ENCODE peak calls at places on chromosomes 12 and 14, in eight cellular contexts. W is upper lobe of right lung, N is ovary, Y is thoracic aorta, L is GM13977, Q is choroid plexus epithelial cell, D is Peyer's patch, H is endothelial cell of umbilical vein. A is an unnamed sample.

GRCh38 chr12:42270596-42270995 is 32.5 kb upstream of the YAF2 start:
- DNase-seq in H (peak; percentile 12), Q (no peak), N (no peak), Y (no peak), L (no peak), W (no peak), D (no peak), A (no peak)

GRCh38 chr14:98984719-98985041 is 287.3 kb downstream of the BCL11B start:
- DNase-seq in W (no peak), Q (no peak), H (no peak), D (peak; percentile 84), Y (no peak), N (no peak), L (no peak), A (no peak)

GRCh38 chr12:115922952-115923564 is 354.4 kb downstream of the MED13L start:
- DNase-seq in H (no peak), N (no peak), Y (no peak), W (no peak), D (no peak), Q (peak; percentile 21), L (peak; percentile 48), A (no peak)

GRCh38 chr12:114682920-114683708 is 861 bp downstream of the TBX3 start:
- DNase-seq in N (peak; percentile 34), Q (peak; percentile 47), Y (no peak), W (no peak), H (peak; percentile 17), L (no peak), D (no peak), A (no peak)

GRCh38 chr14:94288610-94289465 is 4.2 kb downstream of the SERPINA10 start:
- DNase-seq in N (no peak), Q (no peak), D (no peak), Y (no peak), W (no peak), L (no peak), H (no peak), A (no peak)

GRCh38 chr12:132432721-132433577 is 57.0 kb upstream of the FBRSL1 start:
- DNase-seq in W (no peak), H (no peak), Y (no peak), L (no peak), Q (peak; percentile 58), N (peak; percentile 55), D (no peak), A (no peak)

GRCh38 chr12:106303202-106303820 is 778 bp downstream of the TCP11L2 start:
- DNase-seq in Q (peak; percentile 85), H (peak; percentile 94), D (peak; percentile 94), Y (peak; percentile 74), N (peak; percentile 82), L (peak; percentile 52), W (peak; percentile 93), A (peak; percentile 93)

GRCh38 chr12:57341275-57341990 is 89.4 kb downstream of the R3HDM2 start:
- DNase-seq in N (no peak), W (no peak), Y (no peak), Q (peak; percentile 77), H (no peak), D (no peak), L (no peak), A (no peak)

GRCh38 chr14:75371297-75371696 is 56.5 kb upstream of the JDP2 start:
- DNase-seq in Y (no peak), Q (no peak), N (no peak), H (no peak), W (no peak), L (no peak), D (no peak), A (no peak)

GRCh38 chr12:109153711-109154434 is 37.5 kb downstream of the ACACB start:
- DNase-seq in H (peak; percentile 28), N (no peak), Y (no peak), L (no peak), D (no peak), W (no peak), Q (no peak), A (no peak)

GRCh38 chr12:125194999-125195398 is 129.8 kb downstream of the AACS start:
- DNase-seq in L (no peak), Q (no peak), N (no peak), D (no peak), H (no peak), W (no peak), Y (no peak), A (no peak)

GRCh38 chr14:104364830-104365229 is 214.7 kb upstream of the C14orf180 start:
- DNase-seq in H (no peak), Y (no peak), L (no peak), W (peak; percentile 42), N (no peak), D (no peak), Q (no peak), A (no peak)

DNA sequence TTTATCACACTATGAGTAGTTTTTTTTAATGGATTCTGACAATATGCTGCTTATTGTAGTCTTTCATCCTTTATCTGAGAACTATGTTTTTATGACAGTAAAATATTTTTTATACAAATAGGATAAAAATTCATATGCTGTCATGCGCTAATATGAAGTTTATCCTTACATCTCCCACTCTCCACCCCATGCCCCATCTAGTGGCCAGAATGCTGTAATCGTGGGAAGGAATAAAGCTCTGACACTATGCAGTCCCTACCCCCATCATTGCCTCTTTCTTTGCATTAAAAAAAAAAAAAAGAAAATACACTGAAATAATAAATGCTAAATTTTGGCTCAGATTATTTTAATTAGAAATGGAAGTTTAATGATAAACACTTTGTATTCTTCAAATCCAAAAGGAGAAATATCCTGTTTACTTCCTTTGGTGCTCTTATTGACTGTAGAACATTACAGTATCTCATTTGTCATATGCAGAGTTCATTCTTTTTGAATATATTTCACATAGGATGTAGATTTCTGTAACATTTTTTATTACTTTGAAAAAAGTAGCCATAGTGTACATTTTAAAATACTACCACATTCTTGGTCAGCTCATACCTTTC is 145.9 kb upstream of the SLCO1C1 start:
- DNase-seq in N (no peak), Y (no peak), L (no peak), W (no peak), Q (peak; percentile 88), H (peak; percentile 80), D (peak; percentile 56), A (no peak)
- TF ChIP-seq CTCF in N (peak; percentile 48), Y (peak; percentile 49), L (peak; percentile 27), W (peak; percentile 50), Q (peak; percentile 94), H (peak; percentile 58), D (peak; percentile 17), A (no peak)

GRCh38 chr14:58960945-58961731 is 227.3 kb upstream of the DAAM1 start:
- DNase-seq in W (no peak), D (no peak), H (no peak), N (no peak), Q (no peak), Y (no peak), L (no peak), A (no peak)

GRCh38 chr14:58965601-58966000 is 222.9 kb upstream of the DAAM1 start:
- DNase-seq in H (no peak), N (no peak), W (no peak), Y (no peak), D (no peak), L (no peak), Q (no peak), A (no peak)

GRCh38 chr14:58963873-58964597 is 224.4 kb upstream of the DAAM1 start:
- DNase-seq in Y (no peak), W (no peak), L (no peak), N (no peak), Q (no peak), H (no peak), D (no peak), A (no peak)

GRCh38 chr14:58966991-58967390 is 221.5 kb upstream of the DAAM1 start:
- DNase-seq in N (no peak), H (no peak), Q (peak; percentile 20), Y (no peak), L (no peak), W (no peak), D (no peak), A (no peak)

GRCh38 chr14:58964598-58964928 is 223.9 kb upstream of the DAAM1 start:
- DNase-seq in N (no peak), D (no peak), Y (no peak), L (no peak), W (no peak), Q (no peak), H (no peak), A (no peak)
- TF ChIP-seq CTCF in N (no peak), D (no peak), Y (no peak), L (no peak), W (no peak), Q (no peak), H (no peak), A (no peak)

GRCh38 chr14:95349241-95349640 is 29.5 kb upstream of the CLMN start:
- DNase-seq in D (no peak), L (no peak), N (no peak), Q (no peak), Y (no peak), W (no peak), H (no peak), A (no peak)

GRCh38 chr14:95346266-95346665 is 26.6 kb upstream of the CLMN start:
- DNase-seq in Y (no peak), Q (no peak), N (no peak), W (no peak), D (no peak), H (no peak), L (no peak), A (no peak)

GRCh38 chr14:95346820-95347219 is 27.1 kb upstream of the CLMN start:
- DNase-seq in H (no peak), Y (no peak), D (no peak), Q (peak; percentile 30), N (no peak), L (no peak), W (no peak), A (no peak)

GRCh38 chr14:95345032-95345431 is 25.3 kb upstream of the CLMN start:
- DNase-seq in H (no peak), L (no peak), W (no peak), Q (no peak), D (no peak), N (no peak), Y (no peak), A (no peak)

GRCh38 chr14:95348395-95349080 is 28.8 kb upstream of the CLMN start:
- DNase-seq in Y (no peak), D (no peak), L (no peak), W (no peak), Q (no peak), N (no peak), H (no peak), A (no peak)
- TF ChIP-seq CTCF in Y (no peak), D (no peak), L (peak; percentile 25), W (no peak), Q (no peak), N (no peak), H (no peak), A (no peak)

GRCh38 chr14:101835566-101835965 is 74.1 kb downstream of the PPP2R5C start:
- DNase-seq in D (no peak), W (no peak), Y (no peak), L (no peak), H (no peak), N (no peak), Q (no peak), A (no peak)

GRCh38 chr14:101838476-101838875 is 77.0 kb downstream of the PPP2R5C start:
- DNase-seq in L (no peak), W (no peak), D (no peak), Q (peak; percentile 35), Y (no peak), N (peak; percentile 64), H (no peak), A (no peak)

GRCh38 chr14:101834387-101835165 is 73.1 kb downstream of the PPP2R5C start:
- DNase-seq in D (no peak), W (no peak), Q (peak; percentile 24), L (no peak), N (no peak), Y (no peak), H (no peak), A (no peak)

GRCh38 chr14:101835166-101835557 is 73.7 kb downstream of the PPP2R5C start:
- DNase-seq in H (no peak), D (no peak), N (no peak), Q (peak; percentile 13), L (no peak), W (no peak), Y (no peak), A (no peak)

GRCh38 chr14:101836131-101836530 is 74.6 kb downstream of the PPP2R5C start:
- DNase-seq in H (peak; percentile 72), N (peak; percentile 67), Y (no peak), Q (peak; percentile 62), W (no peak), L (no peak), D (no peak), A (no peak)
- TF ChIP-seq CTCF in H (no peak), N (no peak), Y (no peak), Q (no peak), W (no peak), L (no peak), D (no peak), A (no peak)